ENCODE peak calls at places on chromosomes 4 and X, in ten cellular contexts. V is AG04450, Z is spleen, U is cardiac fibroblast, Q is AG04449, T is upper lobe of right lung, O is OCI-LY7, L is brain microvascular endothelial cell, Y is psoas muscle, M is tibial artery. B is an unnamed sample.

GRCh38 chr4:153246446-153247115 is 42.3 kb downstream of the TRIM2 start:
- DNase-seq in V (no peak), Z (no peak), U (no peak), Q (no peak), T (no peak), O (no peak), L (no peak), Y (no peak), M (no peak), B (no peak)

GRCh38 chr4:176266026-176266425 is 3.0 kb downstream of the ASB5 start:
- DNase-seq in V (no peak), Z (no peak), U (no peak), Q (no peak), T (no peak), O (no peak), L (no peak), Y (no peak), M (no peak), B (no peak)

GRCh38 chr4:147547314-147548056 is 66.6 kb downstream of the EDNRA start:
- DNase-seq in V (no peak), Z (no peak), U (peak), Q (no peak), T (no peak), O (no peak), L (peak), Y (no peak), M (no peak), B (no peak)

GRCh38 chr4:176333076-176333475 is 13.3 kb downstream of the SPCS3 start:
- DNase-seq in V (peak), Z (no peak), U (no peak), Q (no peak), T (no peak), O (no peak), L (no peak), Y (no peak), M (no peak), B (no peak)

GRCh38 chr4:103091601-103092223 is 7.9 kb downstream of the BDH2 start:
- DNase-seq in V (peak), Z (no peak), U (peak), Q (no peak), T (no peak), O (peak), L (peak), Y (no peak), M (no peak), B (no peak)

GRCh38 chr4:3123201-3123671 is 48.8 kb downstream of the HTT start:
- DNase-seq in V (no peak), Z (no peak), U (peak), Q (no peak), T (no peak), O (no peak), L (peak), Y (no peak), M (no peak), B (no peak)

GRCh38 chr4:31379364-31379763 is 659.2 kb downstream of the PCDH7 start:
- DNase-seq in V (no peak), Z (no peak), U (no peak), Q (no peak), T (no peak), O (no peak), L (no peak), Y (no peak), M (no peak), B (no peak)

GRCh38 chr4:123399638-123400358 is 3.2 kb downstream of the SPRY1 start:
- DNase-seq in V (no peak), Z (no peak), U (peak), Q (no peak), T (no peak), O (no peak), L (peak), Y (peak), M (no peak), B (no peak)

GRCh38 chr4:121989715-121990114 is 37.9 kb upstream of the TRPC3 start:
- DNase-seq in V (no peak), Z (no peak), U (peak), Q (no peak), T (no peak), O (no peak), L (peak), Y (no peak), M (no peak), B (no peak)

GRCh38 chr4:154277164-154277563 is 214.4 kb downstream of the DCHS2 start:
- DNase-seq in V (no peak), Z (no peak), U (no peak), Q (no peak), T (no peak), O (no peak), L (no peak), Y (no peak), M (no peak), B (no peak)

GRCh38 chrX:150958177-150958576 is 25.0 kb upstream of the HMGB3 start:
- DNase-seq in V (no peak), Z (no peak), U (no peak), Q (no peak), T (no peak), O (no peak), L (no peak), Y (no peak), M (no peak), B (no peak)

GRCh38 chr4:102447413-102447812 is 53.7 kb upstream of the NFKB1 start:
- DNase-seq in V (no peak), Z (no peak), U (no peak), Q (no peak), T (no peak), O (no peak), L (no peak), Y (no peak), M (no peak), B (no peak)

GRCh38 chrX:113370001-113370400 is 529.4 kb upstream of the AMOT start:
- DNase-seq in V (no peak), Z (peak), U (no peak), Q (no peak), T (no peak), O (no peak), L (no peak), Y (no peak), M (no peak), B (no peak)

GRCh38 chr4:109977854-109978501 is 65.3 kb downstream of the EGF start:
- DNase-seq in V (no peak), Z (no peak), U (peak), Q (no peak), T (no peak), O (peak), L (peak), Y (no peak), M (no peak), B (no peak)

GRCh38 chr4:147567276-147567675 is 49.9 kb upstream of the TMEM184C start:
- DNase-seq in V (no peak), Z (no peak), U (no peak), Q (no peak), T (no peak), O (no peak), L (no peak), Y (no peak), M (no peak), B (no peak)

GRCh38 chr4:118981839-118982381 is 93.3 kb downstream of the SYNPO2 start:
- DNase-seq in V (peak), Z (no peak), U (peak), Q (peak), T (no peak), O (peak), L (peak), Y (no peak), M (peak), B (no peak)

GRCh38 chr4:1996866-1997611 is 11.7 kb downstream of the NELFA start:
- DNase-seq in V (no peak), Z (no peak), U (no peak), Q (no peak), T (no peak), O (no peak), L (no peak), Y (no peak), M (no peak), B (no peak)

GRCh38 chr4:158193171-158193749 is 17.0 kb upstream of the TMEM144 start:
- DNase-seq in V (no peak), Z (no peak), U (peak), Q (no peak), T (no peak), O (peak), L (no peak), Y (no peak), M (no peak), B (no peak)

GRCh38 chrX:72107320-72107719 is 24.4 kb downstream of the RTL5 start:
- DNase-seq in V (no peak), Z (no peak), U (no peak), Q (no peak), T (no peak), O (no peak), L (no peak), Y (no peak), M (no peak), B (no peak)

GRCh38 chrX:37348237-37349130 is 680 bp upstream of the PRRG1 start:
- DNase-seq in V (peak), Z (peak), U (peak), Q (no peak), T (no peak), O (no peak), L (no peak), Y (no peak), M (no peak), B (no peak)

GRCh38 chrX:39268207-39268606 is 466.9 kb downstream of the MID1IP1 start:
- DNase-seq in V (no peak), Z (no peak), U (no peak), Q (no peak), T (no peak), O (no peak), L (no peak), Y (no peak), M (no peak), B (no peak)

GRCh38 chrX:23784487-23785301 is 1.7 kb downstream of the SAT1 start:
- DNase-seq in V (no peak), Z (no peak), U (peak), Q (no peak), T (no peak), O (peak), L (peak), Y (no peak), M (no peak), B (no peak)

GRCh38 chr4:166386491-166387367 is 513.7 kb downstream of the TLL1 start:
- DNase-seq in V (no peak), Z (no peak), U (no peak), Q (no peak), T (no peak), O (no peak), L (no peak), Y (no peak), M (no peak), B (no peak)

GRCh38 chr4:111854494-111855087 is 290.7 kb upstream of the FAM241A start:
- DNase-seq in V (peak), Z (no peak), U (peak), Q (no peak), T (no peak), O (peak), L (peak), Y (no peak), M (no peak), B (no peak)

GRCh38 chr4:182871616-182872015 is 45.6 kb downstream of the DCTD start:
- DNase-seq in V (no peak), Z (peak), U (no peak), Q (no peak), T (no peak), O (no peak), L (no peak), Y (no peak), M (no peak), B (no peak)

GRCh38 chrX:49309401-49309981 is 6.0 kb downstream of the GAGE10 start:
- DNase-seq in V (no peak), Z (no peak), U (peak), Q (no peak), T (no peak), O (no peak), L (peak), Y (no peak), M (no peak), B (no peak)

GRCh38 chr4:68906238-68907137 is 45.1 kb downstream of the UGT2A3 start:
- DNase-seq in V (no peak), Z (no peak), U (peak), Q (no peak), T (no peak), O (no peak), L (no peak), Y (no peak), M (no peak), B (no peak)

GRCh38 chr4:105808459-105809041 is 86.7 kb upstream of the NPNT start:
- DNase-seq in V (peak), Z (no peak), U (peak), Q (peak), T (no peak), O (no peak), L (peak), Y (no peak), M (peak), B (no peak)

GRCh38 chrX:79604364-79604763 is 237.2 kb upstream of the ITM2A start:
- DNase-seq in V (no peak), Z (no peak), U (no peak), Q (no peak), T (no peak), O (no peak), L (no peak), Y (no peak), M (no peak), B (no peak)

GRCh38 chr4:5212255-5213032 is 161.2 kb downstream of the STK32B start:
- DNase-seq in V (no peak), Z (no peak), U (no peak), Q (no peak), T (no peak), O (no peak), L (no peak), Y (no peak), M (no peak), B (no peak)

GRCh38 chr4:13647012-13647411 is 19.5 kb upstream of the BOD1L1 start:
- DNase-seq in V (no peak), Z (no peak), U (no peak), Q (no peak), T (no peak), O (no peak), L (no peak), Y (no peak), M (no peak), B (no peak)

GRCh38 chr4:186501554-186501953 is 53.8 kb downstream of the MTNR1A start:
- DNase-seq in V (no peak), Z (no peak), U (no peak), Q (no peak), T (no peak), O (no peak), L (no peak), Y (no peak), M (no peak), B (no peak)

GRCh38 chr4:140995058-140995457 is 138.2 kb downstream of the RNF150 start:
- DNase-seq in V (no peak), Z (no peak), U (peak), Q (no peak), T (no peak), O (no peak), L (no peak), Y (no peak), M (no peak), B (no peak)

GRCh38 chrX:809081-809480 is 178.5 kb downstream of the SHOX start:
- DNase-seq in V (no peak), Z (no peak), U (no peak), Q (no peak), T (no peak), O (no peak), L (no peak), Y (no peak), M (no peak), B (no peak)

GRCh38 chr4:185773419-185773818 is 38.6 kb downstream of the SORBS2 start:
- DNase-seq in V (no peak), Z (no peak), U (no peak), Q (no peak), T (peak), O (no peak), L (no peak), Y (no peak), M (peak), B (no peak)

GRCh38 chr4:174631901-174632758 is 109.8 kb upstream of the HPGD start:
- DNase-seq in V (peak), Z (no peak), U (peak), Q (no peak), T (no peak), O (peak), L (peak), Y (no peak), M (no peak), B (no peak)

GRCh38 chrX:32010157-32010656 is 938.4 kb upstream of the FTHL17 start:
- DNase-seq in V (no peak), Z (no peak), U (no peak), Q (no peak), T (no peak), O (no peak), L (no peak), Y (no peak), M (no peak), B (no peak)

DNA sequence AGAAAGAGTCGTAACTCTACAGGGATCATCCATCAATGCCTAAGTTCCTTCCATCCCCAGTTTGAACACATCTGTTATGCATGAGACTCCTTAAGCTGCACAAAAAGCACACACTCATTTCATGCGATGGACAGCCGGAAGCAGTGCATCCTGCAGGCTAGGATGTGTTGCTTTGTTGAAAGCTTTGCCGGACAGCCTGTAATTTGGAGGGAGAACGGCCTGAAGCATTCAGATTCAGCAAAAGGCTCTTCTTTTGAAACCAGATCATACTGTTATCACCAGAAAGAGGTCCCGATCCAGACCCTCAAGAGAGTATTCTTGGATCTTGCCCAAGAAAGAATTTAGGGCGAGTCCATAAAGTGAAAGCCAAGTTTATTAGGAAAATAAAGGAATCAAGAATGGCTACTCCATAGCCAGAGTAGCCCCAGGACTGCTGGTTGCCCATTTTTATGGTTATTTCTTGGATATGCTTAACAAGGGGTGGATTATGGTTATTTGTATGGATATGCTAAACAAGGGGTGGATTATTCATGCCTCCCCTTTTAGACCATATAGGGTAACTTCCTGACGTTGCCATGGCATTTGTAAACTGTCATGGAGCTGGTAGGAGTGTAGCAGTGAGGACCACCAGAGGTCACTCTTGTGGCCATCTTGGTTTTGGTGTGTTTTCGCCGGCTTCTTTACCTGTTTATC is 48.1 kb upstream of the DHRSX start:
- DNase-seq in V (no peak), Z (no peak), U (no peak), Q (no peak), T (no peak), O (no peak), L (no peak), Y (no peak), M (no peak), B (no peak)
- TF ChIP-seq CTCF in V (no peak), Z (no peak), U (no peak), Q (no peak), T (no peak), O (peak), L (no peak), Y (no peak), M (no peak), B (no peak)

GRCh38 chr4:87032884-87033533 is 98.2 kb downstream of the AFF1 start:
- DNase-seq in V (peak), Z (no peak), U (peak), Q (no peak), T (no peak), O (no peak), L (peak), Y (no peak), M (no peak), B (no peak)
- H3K4me3 ChIP-seq in V (no peak), Z (peak), U (no peak), Q (no peak), T (no peak), O (no peak), L (no peak), Y (peak), M (peak), B (no peak)

DNA sequence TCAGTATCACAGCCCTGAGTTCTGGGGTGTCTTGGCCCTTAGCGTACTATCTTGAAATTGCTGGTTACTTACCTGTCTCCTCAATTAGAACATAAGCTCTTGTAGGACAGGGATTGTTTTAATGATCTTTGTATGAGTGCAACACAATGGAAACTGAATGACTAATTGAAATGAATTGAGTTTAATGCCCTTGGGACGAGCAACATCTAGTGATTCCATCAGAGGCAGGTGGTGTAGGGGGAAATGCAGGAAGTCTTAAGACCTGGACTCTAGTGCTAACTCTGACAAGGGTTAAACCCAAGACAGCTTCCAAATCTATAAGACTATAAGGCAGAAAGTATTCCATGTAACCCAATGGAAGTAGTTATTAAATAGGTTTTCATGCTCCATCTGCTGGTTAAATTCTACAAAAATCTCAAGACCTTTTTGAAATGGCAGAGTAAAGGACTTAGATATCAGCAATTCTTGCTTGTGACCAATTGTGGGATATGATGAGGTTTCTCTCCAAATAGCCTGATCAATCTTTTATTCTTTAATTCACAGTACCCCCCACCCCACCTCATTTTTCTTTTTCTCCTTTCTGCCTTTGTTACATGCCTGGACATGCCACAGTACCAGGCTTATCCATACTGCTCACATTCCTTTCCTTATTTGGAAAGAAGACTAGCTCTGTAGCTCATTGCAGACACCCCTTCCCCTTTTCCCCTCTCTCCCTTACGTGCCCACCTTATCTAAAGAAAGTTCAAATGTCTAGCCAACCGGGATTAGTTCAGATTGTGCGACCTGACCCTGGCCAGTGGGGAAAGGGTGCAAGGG is 340.8 kb downstream of the PAPSS1 start:
- DNase-seq in V (no peak), Z (no peak), U (peak), Q (peak), T (no peak), O (no peak), L (peak), Y (no peak), M (no peak), B (no peak)
- TF ChIP-seq CTCF in V (peak), Z (no peak), U (no peak), Q (peak), T (no peak), O (no peak), L (no peak), Y (no peak), M (no peak), B (no peak)

DNA sequence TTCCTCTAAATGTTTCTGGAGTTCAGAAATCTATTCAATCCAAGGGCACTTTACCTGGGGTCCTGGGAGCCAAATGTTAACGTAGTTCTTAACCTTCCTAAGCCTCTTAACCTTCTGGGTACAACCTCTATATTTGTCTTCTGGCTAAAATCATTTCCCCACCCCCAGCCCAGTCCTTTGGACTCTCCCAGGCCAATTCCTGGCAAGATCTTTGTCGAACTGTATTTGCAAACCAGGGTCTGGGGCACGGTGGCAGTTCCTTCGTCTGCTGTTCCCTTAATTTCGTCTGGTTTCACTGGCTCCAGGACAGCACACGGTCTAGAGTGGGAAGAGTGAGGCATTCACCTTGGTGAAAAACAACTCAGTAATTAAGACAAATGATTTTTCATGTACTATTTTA is 811 bp upstream of the SLC25A5 start:
- DNase-seq in V (no peak), Z (no peak), U (no peak), Q (no peak), T (no peak), O (no peak), L (no peak), Y (no peak), M (no peak), B (no peak)
- H3K4me3 ChIP-seq in V (no peak), Z (peak), U (no peak), Q (no peak), T (peak), O (peak), L (no peak), Y (peak), M (no peak), B (no peak)

GRCh38 chrX:40928076-40928475 is 157.2 kb upstream of the USP9X start:
- DNase-seq in V (no peak), Z (no peak), U (no peak), Q (no peak), T (no peak), O (no peak), L (no peak), Y (no peak), M (no peak), B (no peak)

GRCh38 chrX:40920351-40920750 is 164.9 kb upstream of the USP9X start:
- DNase-seq in V (no peak), Z (no peak), U (no peak), Q (no peak), T (no peak), O (no peak), L (no peak), Y (no peak), M (no peak), B (no peak)

DNA sequence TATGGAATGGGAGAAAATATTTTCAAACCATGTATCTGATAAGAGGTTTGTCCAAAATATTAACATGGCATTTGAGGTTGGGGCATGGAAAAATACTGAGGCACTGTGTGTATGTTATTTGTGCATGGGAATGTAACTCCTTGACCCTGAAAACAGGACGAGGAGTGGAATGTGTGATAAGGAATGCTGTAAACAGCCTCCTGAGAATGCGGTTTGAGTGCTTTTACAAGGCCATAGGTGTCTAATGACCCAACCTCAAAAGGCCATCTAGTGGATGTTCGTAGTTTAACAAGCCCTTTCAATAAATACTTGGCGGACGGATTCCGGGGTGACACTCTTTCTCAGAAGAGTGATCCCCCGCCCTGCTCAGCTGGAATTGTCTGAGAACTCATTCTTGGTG is 162.9 kb upstream of the USP9X start:
- DNase-seq in V (no peak), Z (no peak), U (peak), Q (no peak), T (no peak), O (peak), L (peak), Y (no peak), M (no peak), B (no peak)
- TF ChIP-seq CTCF in V (peak), Z (no peak), U (peak), Q (peak), T (peak), O (peak), L (peak), Y (peak), M (no peak), B (peak)